ENCODE peak calls at places on chromosomes 11 and 22, in eight cellular contexts. R, V, M, W, L, T, E and U are unnamed samples. For H3K9me3, the result is how much of the 10 kb centered on the place peaks cover.

GRCh38 chr11:47111318-47111804 is 65.3 kb downstream of the ARFGAP2 start:
- DNase-seq in L (no peak), W (no peak), E (no peak), V (no peak), R (no peak), T (no peak), M (no peak), U (no peak)

GRCh38 chr11:10573556-10573955 is 5.1 kb upstream of the LYVE1 start:
- DNase-seq in L (no peak), W (no peak), E (no peak), V (no peak), M (no peak), T (no peak), R (no peak), U (no peak)

GRCh38 chr11:94141511-94142307 is 13.1 kb downstream of the PANX1 start:
- DNase-seq in L (no peak), W (no peak), T (no peak), V (no peak), M (no peak), R (no peak), E (no peak), U (no peak)

GRCh38 chr11:24264868-24265267 is 232.0 kb upstream of the LUZP2 start:
- DNase-seq in W (no peak), E (no peak), V (no peak), L (no peak), R (no peak), M (no peak), T (no peak), U (no peak)

GRCh38 chr11:14015711-14016110 is 53.2 kb downstream of the SPON1 start:
- DNase-seq in L (no peak), E (no peak), W (no peak), T (no peak), R (no peak), V (no peak), M (no peak), U (no peak)

GRCh38 chr22:20243545-20244249 is 24.4 kb downstream of the RTN4R start:
- DNase-seq in M (peak), T (peak), E (peak), V (peak), L (no peak), W (no peak), R (peak), U (peak)

GRCh38 chr11:61679301-61679700 is 890 bp upstream of the DAGLA start:
- DNase-seq in M (no peak), R (no peak), L (no peak), V (no peak), T (no peak), W (no peak), E (no peak), U (no peak)

GRCh38 chr22:44003776-44004460 is 20.2 kb upstream of the PARVB start:
- DNase-seq in T (peak), E (no peak), W (no peak), V (no peak), M (no peak), R (no peak), L (no peak), U (no peak)

GRCh38 chr11:57541099-57541670 is 3.8 kb downstream of the SMTNL1 start:
- DNase-seq in V (peak), R (no peak), E (no peak), T (no peak), W (no peak), M (no peak), L (peak), U (no peak)

GRCh38 chr11:2644844-2645778 is 54.7 kb downstream of the KCNQ1OT1 start:
- DNase-seq in V (no peak), M (no peak), L (no peak), E (no peak), W (no peak), T (no peak), R (no peak), U (no peak)
- H3K9me3 ChIP-seq in V (under half), M (half or more), L (under half), E (under half), W (half or more), T (half or more), R (under half), U (under half)

GRCh38 chr22:28958611-28959010 is 75.2 kb downstream of the ZNRF3 start:
- DNase-seq in T (no peak), L (no peak), V (no peak), M (no peak), W (no peak), E (no peak), R (no peak), U (no peak)

GRCh38 chr22:28953976-28954880 is 70.9 kb downstream of the ZNRF3 start:
- DNase-seq in T (no peak), M (no peak), W (no peak), V (no peak), R (no peak), E (no peak), L (no peak), U (no peak)

GRCh38 chr22:28953399-28953798 is 70.0 kb downstream of the ZNRF3 start:
- DNase-seq in M (no peak), T (no peak), E (no peak), V (no peak), W (no peak), R (no peak), L (no peak), U (no peak)

GRCh38 chr22:28955817-28956216 is 72.4 kb downstream of the ZNRF3 start:
- DNase-seq in T (no peak), R (no peak), E (no peak), W (no peak), M (peak), V (no peak), L (no peak), U (no peak)

DNA sequence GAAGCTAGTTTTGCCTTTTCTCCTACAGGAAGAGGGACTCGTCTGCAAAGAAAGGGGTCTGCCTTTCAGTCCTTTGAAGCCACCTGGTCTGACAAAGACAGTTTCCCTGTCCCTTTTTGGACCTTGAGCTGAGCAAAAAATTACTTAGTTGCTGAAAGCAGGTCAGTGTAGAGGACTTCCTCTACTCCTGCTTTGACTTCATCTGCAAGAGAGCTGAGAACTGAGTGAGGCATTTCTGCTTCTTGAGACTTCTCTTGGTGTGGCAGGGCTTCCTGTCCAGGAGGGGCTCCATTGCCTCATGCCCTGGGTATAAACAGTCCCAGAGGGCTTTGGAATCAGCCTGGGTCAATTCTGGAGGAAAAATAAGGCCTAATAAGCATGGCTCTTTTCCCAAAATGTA is 73.1 kb downstream of the ZNRF3 start:
- DNase-seq in V (no peak), W (no peak), T (no peak), R (no peak), M (no peak), E (no peak), L (no peak), U (no peak)
- H3K9me3 ChIP-seq in V (under half), W (under half), T (under half), R (under half), M (under half), E (under half), L (under half), U (under half)

DNA sequence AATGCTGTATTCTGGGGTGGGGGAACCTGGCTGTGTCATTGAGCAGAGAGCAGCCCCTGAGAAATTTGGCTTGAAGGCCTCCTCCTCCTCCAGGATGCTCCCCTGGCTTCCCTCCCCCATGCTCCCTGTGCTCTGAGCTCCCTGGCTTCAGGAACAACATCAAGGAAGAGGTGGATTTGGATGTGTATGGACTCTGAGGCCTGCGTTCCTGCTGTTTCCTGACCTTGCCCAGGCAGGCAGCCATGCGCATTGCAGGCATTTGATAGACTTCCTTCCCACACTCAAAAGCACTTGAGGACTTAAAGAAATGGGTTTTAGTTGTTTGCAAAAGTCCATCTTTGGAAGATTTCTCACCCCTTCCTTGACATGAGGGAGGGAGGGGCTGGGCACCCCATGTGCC is 1317.1 kb downstream of the BRD1 start:
- DNase-seq in M (no peak), V (no peak), L (no peak), W (no peak), R (no peak), E (no peak), T (no peak), U (no peak)
- H3K9me3 ChIP-seq in M (under half), V (under half), L (under half), W (under half), R (under half), E (under half), T (under half), U (under half)

GRCh38 chr11:59400461-59401261 is 25.6 kb downstream of the OR5A2 start:
- DNase-seq in M (no peak), W (no peak), T (no peak), R (no peak), E (no peak), L (no peak), V (no peak), U (no peak)
- H3K9me3 ChIP-seq in M (under half), W (under half), T (under half), R (under half), E (under half), L (under half), V (under half), U (under half)

GRCh38 chr22:47292546-47293320 is 530.3 kb downstream of the TBC1D22A start:
- DNase-seq in L (peak), W (no peak), E (no peak), R (peak), T (no peak), M (no peak), V (no peak), U (no peak)

GRCh38 chr22:47291565-47292495 is 529.4 kb downstream of the TBC1D22A start:
- DNase-seq in R (no peak), T (no peak), M (no peak), W (no peak), E (no peak), L (no peak), V (peak), U (no peak)

GRCh38 chr22:47294222-47294532 is 531.7 kb downstream of the TBC1D22A start:
- DNase-seq in R (peak), V (no peak), W (no peak), M (no peak), L (peak), E (no peak), T (no peak), U (no peak)

GRCh38 chr22:47294571-47294970 is 532.1 kb downstream of the TBC1D22A start:
- DNase-seq in W (no peak), R (no peak), L (no peak), V (no peak), T (no peak), E (no peak), M (no peak), U (no peak)

GRCh38 chr22:47293368-47294221 is 531.1 kb downstream of the TBC1D22A start:
- DNase-seq in W (no peak), V (no peak), T (no peak), L (no peak), R (peak), M (no peak), E (no peak), U (no peak)
- H3K9me3 ChIP-seq in W (under half), V (under half), T (under half), L (under half), R (under half), M (under half), E (under half), U (under half)

GRCh38 chr11:74871037-74871436 is 77.9 kb downstream of the XRRA1 start:
- DNase-seq in R (no peak), V (no peak), M (no peak), T (no peak), E (no peak), L (no peak), W (no peak), U (no peak)

GRCh38 chr11:74866557-74866956 is 82.3 kb downstream of the XRRA1 start:
- DNase-seq in W (no peak), L (no peak), M (no peak), V (no peak), T (no peak), R (no peak), E (no peak), U (no peak)

GRCh38 chr11:74870485-74870884 is 78.4 kb downstream of the XRRA1 start:
- DNase-seq in W (no peak), R (no peak), E (no peak), V (no peak), T (no peak), M (peak), L (no peak), U (peak)
- H3K9me3 ChIP-seq in W (half or more), R (under half), E (half or more), V (under half), T (half or more), M (half or more), L (under half), U (under half)

GRCh38 chr22:48688366-48688765 is 1139.3 kb downstream of the BRD1 start:
- DNase-seq in M (no peak), E (no peak), V (no peak), L (no peak), T (no peak), W (no peak), R (no peak), U (no peak)
- H3K9me3 ChIP-seq in M (under half), E (under half), V (under half), L (under half), T (under half), W (under half), R (under half), U (under half)

GRCh38 chr11:55655096-55655495 is 6.9 kb upstream of the OR4C6 start:
- DNase-seq in E (no peak), W (no peak), L (no peak), T (no peak), R (no peak), V (no peak), M (no peak), U (no peak)

GRCh38 chr11:55661901-55662300 is at the start of gene OR4C6:
- DNase-seq in V (no peak), E (no peak), T (no peak), L (no peak), R (no peak), M (no peak), W (no peak), U (no peak)

GRCh38 chr11:55658031-55658573 is 3.9 kb upstream of the OR4C6 start:
- DNase-seq in W (no peak), L (no peak), V (no peak), M (no peak), R (no peak), T (no peak), E (no peak), U (no peak)

DNA sequence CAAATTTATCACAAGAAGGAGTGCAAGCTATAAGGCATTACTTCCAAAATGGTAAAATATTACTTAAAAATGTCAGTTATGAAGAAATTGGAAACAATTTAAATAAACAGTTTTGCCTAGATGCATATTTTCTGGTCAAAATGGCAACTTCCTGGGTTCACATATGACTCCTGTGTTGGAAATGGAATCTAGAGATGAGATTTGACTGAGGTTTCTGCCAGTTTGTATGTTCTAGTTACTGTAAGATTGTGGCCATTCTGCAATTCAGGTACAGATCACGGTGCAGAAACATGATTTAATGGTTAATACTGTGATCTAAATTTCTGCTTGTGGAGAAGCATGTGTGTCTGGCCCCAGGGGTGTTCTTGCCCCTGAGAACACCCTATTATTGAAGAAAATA is 3.4 kb upstream of the OR4C6 start:
- DNase-seq in E (no peak), V (no peak), R (no peak), T (no peak), M (no peak), L (no peak), W (no peak), U (no peak)
- H3K9me3 ChIP-seq in E (under half), V (under half), R (under half), T (under half), M (under half), L (under half), W (under half), U (under half)

GRCh38 chr11:133386262-133386661 is 146.0 kb downstream of the OPCML start:
- DNase-seq in L (no peak), R (no peak), W (no peak), T (no peak), M (no peak), E (no peak), V (no peak), U (peak)

GRCh38 chr11:133384731-133385130 is 147.6 kb downstream of the OPCML start:
- DNase-seq in L (no peak), E (no peak), M (no peak), R (no peak), T (no peak), V (no peak), W (no peak), U (no peak)

GRCh38 chr11:133386852-133387251 is 145.4 kb downstream of the OPCML start:
- DNase-seq in E (no peak), W (no peak), R (no peak), V (no peak), L (no peak), M (no peak), T (no peak), U (no peak)

GRCh38 chr11:133382217-133382746 is 150.0 kb downstream of the OPCML start:
- DNase-seq in M (no peak), W (no peak), V (no peak), L (no peak), T (no peak), E (no peak), R (no peak), U (no peak)

DNA sequence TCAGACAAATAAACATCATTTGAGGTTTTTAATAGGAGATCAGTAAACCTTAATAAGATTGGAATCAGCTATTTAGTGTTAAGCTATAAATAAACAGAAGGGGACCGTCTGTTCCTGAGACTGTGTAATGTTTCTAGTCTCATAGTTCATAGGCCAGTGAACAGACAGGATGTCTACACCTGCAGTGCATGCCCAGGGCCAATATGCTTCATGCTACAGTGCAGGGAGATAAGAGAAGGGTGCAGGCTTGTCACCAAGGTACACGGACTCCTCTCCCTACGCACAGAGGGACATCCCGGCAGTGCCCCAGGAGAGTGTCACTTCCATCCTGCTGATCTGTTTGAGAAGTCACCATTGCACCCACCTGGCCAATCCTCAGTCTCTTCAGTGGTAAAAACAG is 148.6 kb downstream of the OPCML start:
- DNase-seq in E (no peak), V (no peak), R (no peak), L (no peak), M (no peak), T (no peak), W (no peak), U (no peak)
- H3K9me3 ChIP-seq in E (under half), V (under half), R (under half), L (under half), M (under half), T (under half), W (under half), U (under half)

DNA sequence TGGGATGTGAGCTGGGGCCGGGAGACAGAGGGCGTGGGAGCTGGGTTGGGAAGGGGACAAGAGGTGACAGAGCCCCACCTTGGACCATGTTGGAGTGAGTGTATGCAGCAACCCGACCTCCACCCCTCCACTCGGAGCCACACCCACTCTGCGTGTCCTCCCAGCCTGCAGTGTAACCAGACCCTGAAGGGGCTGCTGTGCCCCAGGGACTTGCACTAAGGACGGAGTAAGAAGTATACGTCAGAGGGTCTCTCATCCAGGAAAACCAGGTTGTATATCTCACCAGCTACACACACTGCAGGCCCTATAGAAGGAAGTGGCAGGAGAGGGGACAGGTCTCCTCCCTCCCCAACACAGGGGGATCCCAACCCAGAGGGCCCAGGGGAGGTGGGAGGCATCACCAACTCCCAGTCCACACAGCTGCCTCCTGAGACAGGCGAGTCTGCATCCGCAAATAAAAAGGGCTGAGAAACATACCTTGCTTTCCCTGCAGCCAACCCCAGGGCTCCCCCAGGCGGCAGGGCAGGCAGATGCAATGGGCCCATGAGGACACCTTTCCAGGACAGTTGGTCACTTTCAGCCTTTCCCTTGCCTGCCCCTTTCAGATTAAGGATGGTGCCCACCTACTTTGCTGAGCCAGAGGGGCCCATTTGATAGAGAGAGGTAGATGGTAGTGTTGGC is 180.2 kb downstream of the BRD1 start:
- DNase-seq in T (no peak), E (no peak), R (no peak), L (no peak), W (no peak), V (no peak), M (no peak), U (no peak)
- H3K9me3 ChIP-seq in T (under half), E (under half), R (under half), L (under half), W (under half), V (under half), M (under half), U (under half)